ENCODE peak calls at places on chromosome 21, in ten cellular contexts. F, B, D, Z, E, J, I, M, A and T are unnamed samples.

GRCh38 chr21:21165063-21165645 is 166.9 kb downstream of the NCAM2 start:
- DNase-seq in B (peak; percentile 92), A (no peak), D (no peak), F (peak; percentile 77), J (no peak), E (no peak), M (peak; percentile 94), I (peak; percentile 69), Z (no peak), T (peak; percentile 59)

GRCh38 chr21:27776925-27777553 is 810.2 kb upstream of the ADAMTS5 start:
- DNase-seq in B (no peak), M (peak; percentile 24), D (no peak), J (no peak), F (no peak), I (no peak), A (no peak), Z (no peak), E (no peak), T (no peak)

GRCh38 chr21:45363921-45364463 is 41.0 kb upstream of the COL18A1 start:
- DNase-seq in E (peak; percentile 96), J (no peak), A (peak; percentile 93), M (peak; percentile 100), Z (no peak), I (peak; percentile 100), B (peak; percentile 97), D (no peak), F (peak; percentile 93), T (peak; percentile 99)

GRCh38 chr21:36949171-36950141 is 17.0 kb downstream of the HLCS start:
- DNase-seq in B (no peak), A (no peak), E (no peak), J (no peak), Z (no peak), D (no peak), I (no peak), M (peak; percentile 3), F (no peak), T (no peak)

GRCh38 chr21:23016617-23017016 is 2018.4 kb downstream of the NCAM2 start:
- DNase-seq in E (peak; percentile 17), B (no peak), I (peak; percentile 58), M (no peak), F (no peak), J (no peak), D (no peak), A (no peak), Z (no peak), T (no peak)

GRCh38 chr21:41219498-41220207 is 51.7 kb downstream of the BACE2 start:
- DNase-seq in Z (no peak), M (no peak), F (no peak), A (no peak), J (no peak), B (no peak), I (no peak), D (no peak), E (no peak), T (no peak)

GRCh38 chr21:25911730-25912401 is 177.1 kb downstream of the GABPA start:
- DNase-seq in E (no peak), A (no peak), I (no peak), J (no peak), F (no peak), M (no peak), D (no peak), B (no peak), Z (no peak), T (no peak)

GRCh38 chr21:41170442-41170841 is 2.5 kb downstream of the BACE2 start:
- DNase-seq in D (no peak), A (peak; percentile 32), Z (peak; percentile 22), B (no peak), M (peak; percentile 46), I (peak; percentile 20), J (no peak), F (no peak), E (peak; percentile 61), T (no peak)

GRCh38 chr21:36126166-36126565 is 8.7 kb upstream of the CBR3 start:
- DNase-seq in J (no peak), I (no peak), A (no peak), B (no peak), F (no peak), Z (no peak), D (no peak), M (no peak), E (no peak), T (no peak)

GRCh38 chr21:14739590-14739989 is 193.5 kb upstream of the SAMSN1 start:
- DNase-seq in E (no peak), F (no peak), B (no peak), M (no peak), A (no peak), I (no peak), J (no peak), D (no peak), Z (no peak), T (no peak)

GRCh38 chr21:16536661-16537359 is 807.0 kb downstream of the USP25 start:
- DNase-seq in B (peak; percentile 30), D (no peak), M (peak; percentile 79), E (no peak), J (no peak), A (no peak), Z (no peak), I (peak; percentile 61), F (no peak), T (no peak)

GRCh38 chr21:26007911-26008579 is 162.5 kb downstream of the APP start:
- DNase-seq in A (no peak), I (no peak), M (no peak), E (no peak), F (peak; percentile 38), Z (no peak), J (peak; percentile 9), B (peak; percentile 79), D (no peak), T (no peak)

GRCh38 chr21:41481191-41481590 is 26.8 kb downstream of the TMPRSS2 start:
- DNase-seq in Z (no peak), I (peak; percentile 37), F (no peak), D (no peak), J (no peak), B (no peak), M (peak; percentile 58), E (no peak), A (no peak), T (no peak)

GRCh38 chr21:19995253-19995652 is 1003.0 kb upstream of the NCAM2 start:
- DNase-seq in I (no peak), E (no peak), M (no peak), D (no peak), J (no peak), Z (no peak), A (no peak), B (no peak), F (no peak), T (no peak)

GRCh38 chr21:35002879-35003722 is 46.0 kb downstream of the RUNX1 start:
- DNase-seq in M (peak; percentile 90), I (peak; percentile 62), A (no peak), E (no peak), J (no peak), B (peak; percentile 23), Z (no peak), F (no peak), D (no peak), T (no peak)

GRCh38 chr21:35127851-35128250 is 78.7 kb upstream of the RUNX1 start:
- DNase-seq in M (no peak), J (no peak), F (no peak), Z (no peak), A (no peak), D (no peak), B (no peak), I (peak; percentile 30), E (no peak), T (no peak)

GRCh38 chr21:43924421-43925095 is 59.5 kb downstream of the AGPAT3 start:
- DNase-seq in F (no peak), B (no peak), E (no peak), A (no peak), D (no peak), I (no peak), J (no peak), M (no peak), Z (no peak), T (no peak)

GRCh38 chr21:43574741-43575465 is 84.4 kb downstream of the HSF2BP start:
- DNase-seq in I (no peak), J (peak; percentile 65), D (no peak), F (no peak), B (no peak), E (no peak), M (no peak), Z (no peak), A (peak; percentile 76), T (no peak)

GRCh38 chr21:42042651-42043050 is 28.5 kb upstream of the UMODL1 start:
- DNase-seq in D (no peak), B (no peak), Z (no peak), M (no peak), E (no peak), A (no peak), I (no peak), J (no peak), F (no peak), T (no peak)

GRCh38 chr21:38643404-38644023 is 145.2 kb upstream of the ERG start:
- DNase-seq in I (no peak), M (no peak), J (no peak), D (no peak), E (no peak), A (no peak), Z (no peak), F (no peak), B (no peak), T (no peak)

GRCh38 chr21:21740207-21740606 is 742.0 kb downstream of the NCAM2 start:
- DNase-seq in Z (no peak), M (no peak), A (no peak), I (peak; percentile 1), J (no peak), D (no peak), B (no peak), F (no peak), E (no peak), T (no peak)

GRCh38 chr21:41809891-41810596 is 43.2 kb upstream of the RIPK4 start:
- DNase-seq in E (no peak), I (no peak), M (no peak), D (no peak), J (no peak), B (no peak), F (no peak), A (no peak), Z (no peak), T (no peak)